ENCODE peak calls at places on chromosome 3, in eight cellular contexts. R, L, W, D, H, C, J and M are unnamed samples.

GRCh38 chr3:30811174-30811795 is 83.2 kb downstream of the GADL1 start:
- DNase-seq in C (no peak), D (no peak), L (no peak), H (no peak), J (no peak), R (no peak), W (no peak), M (no peak)

GRCh38 chr3:176286456-176287115 is 910.7 kb downstream of the TBL1XR1 start:
- DNase-seq in J (no peak), W (no peak), R (no peak), L (no peak), C (no peak), D (no peak), H (no peak), M (no peak)

GRCh38 chr3:129505341-129505740 is 23.1 kb upstream of the RHO start:
- DNase-seq in D (no peak), L (no peak), C (no peak), H (no peak), J (no peak), W (no peak), R (no peak), M (no peak)

GRCh38 chr3:48715179-48715800 is 1.7 kb downstream of the IP6K2 start:
- DNase-seq in J (peak; percentile 18), W (no peak), L (no peak), R (no peak), C (peak; percentile 10), D (peak; percentile 54), H (peak; percentile 56), M (no peak)

GRCh38 chr3:14518432-14518802 is 21.7 kb downstream of the GRIP2 start:
- DNase-seq in C (no peak), H (no peak), L (no peak), R (no peak), J (no peak), D (no peak), W (no peak), M (no peak)

GRCh38 chr3:13841826-13842225 is 38.0 kb downstream of the WNT7A start:
- DNase-seq in H (no peak), J (no peak), R (no peak), D (no peak), C (no peak), L (no peak), W (no peak), M (no peak)

GRCh38 chr3:169289303-169289702 is 374.2 kb downstream of the MECOM start:
- DNase-seq in R (no peak), W (no peak), H (no peak), L (no peak), J (no peak), D (no peak), C (no peak), M (no peak)

GRCh38 chr3:98151241-98151640 is 4.0 kb downstream of the OR5H14 start:
- DNase-seq in H (no peak), J (no peak), C (no peak), D (no peak), R (no peak), L (no peak), W (no peak), M (no peak)

GRCh38 chr3:16513141-16514020 is at the start of gene RFTN1:
- DNase-seq in J (peak; percentile 72), R (peak; percentile 12), H (peak; percentile 65), L (no peak), W (no peak), C (no peak), D (peak; percentile 63), M (no peak)

GRCh38 chr3:48412375-48413001 is 17.4 kb downstream of the PLXNB1 start:
- DNase-seq in H (no peak), R (no peak), C (no peak), L (no peak), J (no peak), D (no peak), W (no peak), M (no peak)

GRCh38 chr3:108959017-108959416 is 5.3 kb upstream of the GUCA1C start:
- DNase-seq in J (no peak), H (no peak), D (no peak), L (no peak), W (no peak), C (no peak), R (no peak), M (no peak)

GRCh38 chr3:129014148-129014547 is 13.0 kb downstream of the EFCC1 start:
- DNase-seq in J (no peak), R (no peak), H (no peak), C (no peak), L (no peak), D (no peak), W (no peak), M (no peak)

GRCh38 chr3:72334681-72335457 is 513.4 kb downstream of the SHQ1 start:
- DNase-seq in L (no peak), W (no peak), H (no peak), J (no peak), C (no peak), D (no peak), R (no peak), M (no peak)

GRCh38 chr3:105422645-105423044 is 55.9 kb downstream of the ALCAM start:
- DNase-seq in L (no peak), C (no peak), R (no peak), H (no peak), W (no peak), D (no peak), J (no peak), M (no peak)

GRCh38 chr3:30886888-30887287 is 7.6 kb downstream of the GADL1 start:
- DNase-seq in W (no peak), R (no peak), C (no peak), L (no peak), J (no peak), D (no peak), H (no peak), M (peak; percentile 53)

GRCh38 chr3:126683069-126683468 is 21.0 kb upstream of the CHCHD6 start:
- DNase-seq in C (no peak), R (no peak), L (no peak), W (no peak), J (no peak), D (no peak), H (no peak), M (no peak)

GRCh38 chr3:177191108-177191779 is 6.0 kb downstream of the TBL1XR1 start:
- DNase-seq in W (no peak), L (no peak), D (no peak), J (no peak), R (no peak), C (no peak), H (no peak), M (no peak)

GRCh38 chr3:16767006-16767405 is 117.7 kb upstream of the PLCL2 start:
- DNase-seq in R (no peak), W (no peak), H (peak; percentile 16), D (peak; percentile 27), L (no peak), C (no peak), J (peak; percentile 52), M (no peak)

GRCh38 chr3:22089284-22089683 is 338.3 kb upstream of the ZNF385D start:
- DNase-seq in J (peak; percentile 53), R (peak; percentile 50), L (peak; percentile 6), H (peak; percentile 29), C (no peak), D (peak; percentile 34), W (no peak), M (peak; percentile 59)

GRCh38 chr3:38124324-38125122 is 12.4 kb downstream of the ACAA1 start:
- DNase-seq in L (no peak), R (peak; percentile 2), J (no peak), W (peak; percentile 16), H (no peak), C (no peak), D (no peak), M (no peak)

GRCh38 chr3:151037746-151038145 is 47.7 kb upstream of the MED12L start:
- DNase-seq in R (peak; percentile 11), J (no peak), C (peak; percentile 64), D (peak; percentile 96), H (peak; percentile 93), L (peak; percentile 13), W (no peak), M (peak; percentile 27)

GRCh38 chr3:185308126-185308754 is 54.4 kb upstream of the EHHADH start:
- DNase-seq in D (peak; percentile 85), H (peak; percentile 84), W (no peak), R (peak; percentile 79), C (no peak), L (no peak), J (peak; percentile 56), M (no peak)

DNA sequence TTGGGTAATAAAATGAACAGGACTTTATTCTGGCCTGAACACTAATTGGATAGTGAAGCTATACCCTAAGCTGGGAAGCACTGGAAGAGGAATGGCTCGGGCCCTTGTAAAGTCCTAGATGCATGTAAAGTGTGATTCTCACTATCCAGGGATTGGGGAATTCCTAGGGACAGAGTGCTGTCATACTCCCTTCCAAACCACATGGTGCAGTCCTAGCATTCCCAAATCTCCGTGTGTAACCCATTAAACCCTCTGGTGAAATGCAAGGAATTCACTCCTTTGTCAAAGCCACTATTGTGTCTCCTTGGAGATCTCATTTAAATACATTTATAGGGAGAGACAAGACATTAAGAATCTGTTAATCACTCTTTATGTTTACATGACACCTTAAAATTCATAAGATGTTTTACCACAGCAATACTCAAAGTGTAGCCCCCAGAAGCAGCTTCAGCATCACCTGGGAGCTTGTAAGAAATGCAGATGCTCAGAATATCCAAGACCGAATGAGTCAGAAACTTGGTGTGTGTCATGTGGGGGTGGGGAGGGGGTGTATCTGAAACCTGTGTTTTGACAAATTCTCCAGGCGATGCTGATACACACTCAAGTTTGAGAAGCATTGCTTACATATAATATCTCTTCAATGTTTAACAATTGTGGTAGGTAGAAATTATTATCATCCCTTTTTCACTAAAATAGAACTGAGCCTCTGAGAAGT is 121.8 kb upstream of the NPHP3 start:
- DNase-seq in D (no peak), J (no peak), H (no peak), W (no peak), L (no peak), R (no peak), C (no peak), M (no peak)
- TF ChIP-seq CTCF in D (no peak), J (no peak), H (no peak), W (no peak), L (no peak), R (no peak), C (no peak), M (no peak)

DNA sequence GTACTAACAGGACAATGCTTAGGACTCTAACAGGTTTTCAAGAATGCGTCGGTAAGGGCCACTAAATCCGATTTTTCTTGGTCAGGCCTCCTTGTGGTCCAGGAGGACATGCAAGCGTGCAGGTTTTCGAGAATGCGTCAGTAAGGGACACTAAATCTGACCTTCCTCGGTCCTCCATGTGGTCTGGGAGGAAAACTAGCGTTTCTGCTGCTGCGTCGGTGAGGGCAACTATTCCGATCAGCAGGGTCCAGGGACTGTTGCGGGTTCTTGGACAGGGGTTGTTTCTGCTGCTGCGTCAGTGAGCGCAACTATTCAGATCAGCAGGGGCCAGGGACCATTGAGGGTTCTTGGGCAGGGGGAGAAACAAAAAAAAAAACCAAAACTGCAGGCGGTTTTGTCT is 7.8 kb upstream of the UBP1 start:
- DNase-seq in L (no peak), H (no peak), J (peak; percentile 8), W (no peak), R (no peak), C (no peak), D (no peak), M (no peak)
- H3K4me3 ChIP-seq in L (no peak overlapping the region), H (no peak overlapping the region), J (peak overlapping the region; percentile 47), W (no peak overlapping the region), R (no peak overlapping the region), C (no peak overlapping the region), D (no peak overlapping the region), M (no peak overlapping the region)

GRCh38 chr3:100471436-100471835 is 21.0 kb upstream of the TMEM45A start:
- DNase-seq in J (no peak), D (no peak), C (no peak), R (no peak), H (no peak), W (no peak), L (no peak), M (no peak)
- TF ChIP-seq CTCF in J (no peak), D (no peak), C (no peak), R (no peak), H (no peak), W (no peak), L (no peak), M (no peak)

GRCh38 chr3:29311805-29312204 is 30.9 kb downstream of the RBMS3 start:
- DNase-seq in J (peak; percentile 38), R (no peak), L (no peak), H (no peak), W (no peak), C (no peak), D (no peak), M (no peak)
- H3K4me3 ChIP-seq in J (no peak overlapping the region), R (no peak overlapping the region), L (no peak overlapping the region), H (no peak overlapping the region), W (no peak overlapping the region), C (no peak overlapping the region), D (no peak overlapping the region), M (no peak overlapping the region)